ENCODE peak calls at places on chromosomes 6 and 20, in five cellular contexts. One of them, this sample, is unnamed.

GRCh38 chr20:47125553-47126373 is 230.7 kb downstream of the ZMYND8 start:
- DNase-seq in stimulated activated CD4-positive, alpha-beta T cell treated with anti-CD3 and anti-CD28 coated beads, Interleukin-1b, Interleukin-23, amount 100 ng/mL, for 48 hours: no peak
- DNase-seq in amniotic stem cell: no peak
- DNase-seq in cardiac muscle cell: peak; percentile 17
- DNase-seq in dorsolateral prefrontal cortex: no peak
- DNase-seq in this sample: no peak

GRCh38 chr6:42916288-42916687 is 435 bp downstream of the PTCRA start:
- DNase-seq in stimulated activated CD4-positive, alpha-beta T cell treated with anti-CD3 and anti-CD28 coated beads, Interleukin-1b, Interleukin-23, amount 100 ng/mL, for 48 hours: no peak
- DNase-seq in amniotic stem cell: no peak
- DNase-seq in cardiac muscle cell: no peak
- DNase-seq in dorsolateral prefrontal cortex: no peak
- DNase-seq in this sample: no peak

GRCh38 chr20:60327971-60328660 is 369.9 kb downstream of the CDH26 start:
- DNase-seq in stimulated activated CD4-positive, alpha-beta T cell treated with anti-CD3 and anti-CD28 coated beads, Interleukin-1b, Interleukin-23, amount 100 ng/mL, for 48 hours: no peak
- DNase-seq in amniotic stem cell: no peak
- DNase-seq in cardiac muscle cell: no peak
- DNase-seq in dorsolateral prefrontal cortex: no peak
- DNase-seq in this sample: no peak

GRCh38 chr20:33812673-33813462 is 1.7 kb downstream of the CHMP4B start:
- DNase-seq in stimulated activated CD4-positive, alpha-beta T cell treated with anti-CD3 and anti-CD28 coated beads, Interleukin-1b, Interleukin-23, amount 100 ng/mL, for 48 hours: no peak
- DNase-seq in amniotic stem cell: no peak
- DNase-seq in cardiac muscle cell: peak; percentile 49
- DNase-seq in dorsolateral prefrontal cortex: no peak
- DNase-seq in this sample: peak; percentile 32

GRCh38 chr6:161094904-161095440 is 103.4 kb downstream of the MAP3K4 start:
- DNase-seq in stimulated activated CD4-positive, alpha-beta T cell treated with anti-CD3 and anti-CD28 coated beads, Interleukin-1b, Interleukin-23, amount 100 ng/mL, for 48 hours: no peak
- DNase-seq in amniotic stem cell: no peak
- DNase-seq in cardiac muscle cell: no peak
- DNase-seq in dorsolateral prefrontal cortex: no peak
- DNase-seq in this sample: no peak

GRCh38 chr6:118618676-118619377 is 32.6 kb downstream of the CEP85L start:
- DNase-seq in stimulated activated CD4-positive, alpha-beta T cell treated with anti-CD3 and anti-CD28 coated beads, Interleukin-1b, Interleukin-23, amount 100 ng/mL, for 48 hours: peak; percentile 57
- DNase-seq in amniotic stem cell: no peak
- DNase-seq in cardiac muscle cell: peak; percentile 42
- DNase-seq in dorsolateral prefrontal cortex: peak; percentile 35
- DNase-seq in this sample: peak; percentile 49

GRCh38 chr20:50330504-50331313 is 140.1 kb downstream of the CEBPB start:
- DNase-seq in stimulated activated CD4-positive, alpha-beta T cell treated with anti-CD3 and anti-CD28 coated beads, Interleukin-1b, Interleukin-23, amount 100 ng/mL, for 48 hours: no peak
- DNase-seq in amniotic stem cell: no peak
- DNase-seq in cardiac muscle cell: no peak
- DNase-seq in dorsolateral prefrontal cortex: no peak
- DNase-seq in this sample: no peak

GRCh38 chr6:117089604-117090003 is 175.8 kb upstream of the VGLL2 start:
- DNase-seq in stimulated activated CD4-positive, alpha-beta T cell treated with anti-CD3 and anti-CD28 coated beads, Interleukin-1b, Interleukin-23, amount 100 ng/mL, for 48 hours: no peak
- DNase-seq in amniotic stem cell: no peak
- DNase-seq in cardiac muscle cell: no peak
- DNase-seq in dorsolateral prefrontal cortex: no peak
- DNase-seq in this sample: no peak

GRCh38 chr20:61370841-61371303 is 118.8 kb downstream of the CDH4 start:
- DNase-seq in stimulated activated CD4-positive, alpha-beta T cell treated with anti-CD3 and anti-CD28 coated beads, Interleukin-1b, Interleukin-23, amount 100 ng/mL, for 48 hours: no peak
- DNase-seq in amniotic stem cell: no peak
- DNase-seq in cardiac muscle cell: no peak
- DNase-seq in dorsolateral prefrontal cortex: peak; percentile 29
- DNase-seq in this sample: no peak

GRCh38 chr6:163744256-163744925 is 329.9 kb downstream of the QKI start:
- DNase-seq in stimulated activated CD4-positive, alpha-beta T cell treated with anti-CD3 and anti-CD28 coated beads, Interleukin-1b, Interleukin-23, amount 100 ng/mL, for 48 hours: no peak
- DNase-seq in amniotic stem cell: no peak
- DNase-seq in cardiac muscle cell: no peak
- DNase-seq in dorsolateral prefrontal cortex: no peak
- DNase-seq in this sample: no peak

GRCh38 chr6:83615025-83615999 is 93.6 kb downstream of the SNAP91 start:
- DNase-seq in stimulated activated CD4-positive, alpha-beta T cell treated with anti-CD3 and anti-CD28 coated beads, Interleukin-1b, Interleukin-23, amount 100 ng/mL, for 48 hours: no peak
- DNase-seq in amniotic stem cell: peak; percentile 10
- DNase-seq in cardiac muscle cell: peak; percentile 59
- DNase-seq in dorsolateral prefrontal cortex: no peak
- DNase-seq in this sample: no peak

GRCh38 chr6:137043710-137044365 is 927 bp downstream of the IL20RA start:
- DNase-seq in stimulated activated CD4-positive, alpha-beta T cell treated with anti-CD3 and anti-CD28 coated beads, Interleukin-1b, Interleukin-23, amount 100 ng/mL, for 48 hours: no peak
- DNase-seq in amniotic stem cell: peak; percentile 1
- DNase-seq in cardiac muscle cell: peak; percentile 34
- DNase-seq in dorsolateral prefrontal cortex: no peak
- DNase-seq in this sample: peak; percentile 46

This sample was measured in nephron progenitor cell.